ENCODE peak calls at places on chromosomes 12 and 14, in ten cellular contexts. O, Q, J, Y, L, H, R, M, I and D are unnamed samples.

GRCh38 chr14:30227871-30228270 is 300.2 kb upstream of the PRKD1 start:
- DNase-seq in O (no peak), Q (peak; percentile 17), J (peak; percentile 81), Y (no peak), L (no peak), H (no peak), R (no peak), M (no peak), I (no peak), D (no peak)

GRCh38 chr12:113242018-113242418 is 20.8 kb downstream of the TPCN1 start:
- DNase-seq in O (peak; percentile 79), Q (peak; percentile 88), J (no peak), Y (peak; percentile 87), L (no peak), H (peak; percentile 33), R (no peak), M (no peak), I (peak; percentile 70), D (no peak)

GRCh38 chr14:55973285-55973800 is 144.9 kb upstream of the PELI2 start:
- DNase-seq in O (no peak), Q (no peak), J (no peak), Y (no peak), L (no peak), H (no peak), R (no peak), M (no peak), I (no peak), D (no peak)

GRCh38 chr14:77099425-77100167 is 1.5 kb downstream of the CIPC start:
- DNase-seq in O (no peak), Q (no peak), J (peak; percentile 78), Y (no peak), L (no peak), H (no peak), R (peak; percentile 48), M (no peak), I (no peak), D (no peak)

GRCh38 chr12:66405395-66405794 is 103.1 kb downstream of the HELB start:
- DNase-seq in O (no peak), Q (no peak), J (peak; percentile 67), Y (no peak), L (no peak), H (no peak), R (no peak), M (no peak), I (no peak), D (no peak)

GRCh38 chr14:77044776-77045569 is 16.5 kb upstream of the IRF2BPL start:
- DNase-seq in O (no peak), Q (peak; percentile 63), J (no peak), Y (no peak), L (no peak), H (peak; percentile 62), R (peak; percentile 79), M (no peak), I (no peak), D (peak; percentile 75)

GRCh38 chr12:118880745-118881144 is 100.6 kb upstream of the SRRM4 start:
- DNase-seq in O (no peak), Q (no peak), J (no peak), Y (no peak), L (no peak), H (no peak), R (no peak), M (no peak), I (no peak), D (no peak)

GRCh38 chr12:75366629-75367028 is 24.3 kb upstream of the GLIPR1L2 start:
- DNase-seq in O (no peak), Q (no peak), J (peak; percentile 40), Y (no peak), L (no peak), H (no peak), R (no peak), M (no peak), I (no peak), D (no peak)

GRCh38 chr14:63300854-63301253 is 17.9 kb downstream of the GPHB5 start:
- DNase-seq in O (no peak), Q (no peak), J (no peak), Y (no peak), L (no peak), H (no peak), R (no peak), M (no peak), I (no peak), D (no peak)

GRCh38 chr14:63292805-63293204 is 25.9 kb downstream of the GPHB5 start:
- DNase-seq in O (no peak), Q (no peak), J (no peak), Y (no peak), L (no peak), H (no peak), R (no peak), M (no peak), I (no peak), D (no peak)

GRCh38 chr14:63295231-63295685 is 23.5 kb downstream of the GPHB5 start:
- DNase-seq in O (no peak), Q (no peak), J (no peak), Y (no peak), L (no peak), H (no peak), R (no peak), M (no peak), I (no peak), D (no peak)

GRCh38 chr14:63297387-63297786 is 21.3 kb downstream of the GPHB5 start:
- DNase-seq in O (no peak), Q (no peak), J (no peak), Y (no peak), L (no peak), H (no peak), R (no peak), M (no peak), I (no peak), D (no peak)

DNA sequence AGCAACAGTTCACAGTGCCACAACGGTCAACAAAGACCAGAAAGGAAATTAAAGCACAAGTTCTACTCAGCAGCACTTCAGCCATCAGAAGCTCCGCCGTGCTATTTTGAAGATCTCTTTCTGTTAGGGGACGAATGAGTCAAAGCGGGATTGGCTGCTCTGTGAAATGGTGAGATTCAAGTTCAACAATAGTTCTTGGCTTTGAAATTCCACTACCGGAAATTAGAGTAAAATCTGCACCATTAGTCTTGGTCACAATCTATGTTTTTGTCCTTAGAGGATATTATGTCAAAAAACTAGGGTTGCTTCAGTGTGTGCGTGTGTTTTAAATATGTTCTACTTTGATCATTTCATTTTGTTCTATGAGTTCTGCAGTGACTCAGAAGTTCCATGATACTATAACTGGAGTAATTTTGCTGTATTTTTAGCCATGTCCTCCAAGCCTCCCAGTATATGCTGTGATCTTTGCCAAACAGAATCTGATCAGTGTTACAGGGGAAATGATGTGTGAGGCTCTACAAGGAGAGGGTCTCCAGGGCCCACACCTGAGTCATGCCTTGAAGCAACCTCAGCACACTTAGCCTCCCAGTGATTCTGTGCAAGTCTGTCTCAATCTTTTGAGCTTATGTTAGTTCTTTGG is 22.6 kb downstream of the GPHB5 start:
- DNase-seq in O (no peak), Q (no peak), J (peak; percentile 5), Y (no peak), L (no peak), H (no peak), R (no peak), M (no peak), I (no peak), D (no peak)
- TF ChIP-seq POLR2A in O (no peak), Q (no peak), J (no peak), Y (no peak), L (no peak), H (no peak), R (no peak), M (no peak), I (no peak), D (no peak)

GRCh38 chr12:3602488-3602887 is 111.5 kb downstream of the PRMT8 start:
- DNase-seq in O (no peak), Q (no peak), J (no peak), Y (no peak), L (no peak), H (no peak), R (no peak), M (no peak), I (no peak), D (no peak)

GRCh38 chr12:3598896-3599295 is 107.9 kb downstream of the PRMT8 start:
- DNase-seq in O (no peak), Q (no peak), J (no peak), Y (no peak), L (no peak), H (no peak), R (no peak), M (no peak), I (no peak), D (no peak)

GRCh38 chr12:3601466-3602150 is 110.6 kb downstream of the PRMT8 start:
- DNase-seq in O (no peak), Q (no peak), J (no peak), Y (no peak), L (no peak), H (no peak), R (no peak), M (no peak), I (no peak), D (no peak)

GRCh38 chr12:3600951-3601350 is 109.9 kb downstream of the PRMT8 start:
- DNase-seq in O (no peak), Q (no peak), J (no peak), Y (no peak), L (no peak), H (no peak), R (no peak), M (no peak), I (no peak), D (no peak)

DNA sequence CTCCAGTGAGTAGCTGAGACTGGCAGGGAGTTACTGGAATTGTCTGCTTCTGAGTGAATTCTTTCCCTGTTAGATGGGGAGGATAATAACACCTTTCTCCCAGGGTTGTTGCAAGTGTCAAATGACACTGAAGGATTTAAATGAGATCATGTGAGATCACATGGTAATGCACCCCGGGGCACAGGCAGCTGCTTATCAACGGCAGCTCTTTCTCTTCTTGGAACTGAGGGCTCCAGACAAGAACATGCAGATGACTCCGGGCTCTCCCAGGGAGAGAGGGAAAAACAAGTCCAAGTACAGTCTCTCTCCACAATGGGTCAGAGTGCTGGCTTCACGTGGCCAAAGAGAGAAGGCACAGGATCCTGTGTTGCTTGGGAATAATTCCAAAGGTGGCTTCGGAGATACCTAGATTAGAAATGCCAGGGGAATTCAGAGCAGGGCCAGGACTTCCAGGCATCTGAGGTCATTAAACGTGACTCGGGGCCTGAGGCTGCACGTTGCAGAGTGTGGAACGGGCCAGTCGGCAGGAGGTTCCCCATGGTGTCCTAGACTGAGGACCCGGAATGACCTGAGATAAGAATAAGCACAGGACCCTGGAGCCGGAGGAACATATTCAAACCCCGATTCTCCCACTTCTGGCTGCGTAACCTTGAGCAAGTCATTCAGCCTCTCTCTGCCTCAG is 109.2 kb downstream of the PRMT8 start:
- DNase-seq in O (no peak), Q (no peak), J (no peak), Y (no peak), L (no peak), H (no peak), R (peak; percentile 48), M (no peak), I (no peak), D (no peak)
- H3K27me3 ChIP-seq in O (no peaks in the 10 kb centered on the region), Q (no peaks in the 10 kb centered on the region), J (peaks cover 4% of the 10 kb centered on the region), Y (peaks cover 4% of the 10 kb centered on the region), L (peaks cover 3% of the 10 kb centered on the region), H (no peaks in the 10 kb centered on the region), R (no peaks in the 10 kb centered on the region), M (no peaks in the 10 kb centered on the region), I (peaks cover 47% of the 10 kb centered on the region), D (no peaks in the 10 kb centered on the region)

GRCh38 chr14:78667141-78667540 is 497.0 kb downstream of the NRXN3 start:
- DNase-seq in O (no peak), Q (no peak), J (no peak), Y (no peak), L (no peak), H (no peak), R (no peak), M (no peak), I (no peak), D (no peak)
- H3K27ac ChIP-seq in O (no peak overlapping the region), Q (no peak overlapping the region), J (no peak overlapping the region), Y (no peak overlapping the region), L (no peak overlapping the region), H (no peak overlapping the region), R (no peak overlapping the region), M (no peak overlapping the region), I (no peak overlapping the region), D (no peak overlapping the region)

DNA sequence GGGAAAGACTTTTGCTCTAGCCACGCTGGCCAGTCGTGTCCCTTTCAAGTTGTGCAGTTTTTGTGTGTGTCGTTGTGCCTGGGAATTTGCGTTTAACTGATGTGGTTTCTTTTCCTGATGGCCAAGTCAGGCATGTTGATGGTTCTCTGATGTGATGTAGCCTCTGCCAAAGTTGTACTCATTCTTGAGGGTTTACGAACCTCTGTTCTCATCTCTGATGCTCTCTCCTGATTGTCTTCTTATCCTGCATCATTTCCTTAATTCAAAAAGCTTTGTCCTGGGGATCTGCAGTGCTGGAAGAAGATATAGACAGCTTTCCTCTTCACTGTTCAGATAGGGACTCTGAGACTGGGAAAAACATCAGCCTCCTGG is 25.4 kb downstream of the CD9 start:
- DNase-seq in O (no peak), Q (no peak), J (no peak), Y (no peak), L (no peak), H (no peak), R (no peak), M (no peak), I (no peak), D (no peak)
- TF ChIP-seq POLR2A in O (no peak), Q (no peak), J (no peak), Y (no peak), L (no peak), H (no peak), R (no peak), M (no peak), I (no peak), D (no peak)